ENCODE peak calls at places on chromosomes 3 and 15, in eight cellular contexts. P is transverse colon, A is tibial nerve, K is K562, H is suprapubic skin, V is A549, D is stomach, U is ovary. O is an unnamed sample.

GRCh38 chr3:183123891-183124290 is 24.6 kb upstream of the MCCC1 start:
- DNase-seq in V (no peak), K (no peak), P (no peak), H (no peak), D (no peak), A (no peak), U (no peak), O (no peak)

GRCh38 chr3:143000525-143000924 is 845 bp upstream of the U2SURP start:
- DNase-seq in U (no peak), P (peak; percentile 20), K (peak; percentile 33), V (no peak), A (no peak), H (no peak), D (no peak), O (no peak)

GRCh38 chr3:45547764-45548683 is 46.5 kb upstream of the LIMD1 start:
- DNase-seq in A (peak; percentile 36), D (no peak), V (no peak), H (no peak), U (no peak), K (no peak), P (no peak), O (no peak)

GRCh38 chr3:60979861-60980739 is 271.2 kb downstream of the FHIT start:
- DNase-seq in H (no peak), V (no peak), A (no peak), P (no peak), K (no peak), U (no peak), D (no peak), O (no peak)

GRCh38 chr15:42348083-42348482 is 11.2 kb upstream of the CAPN3 start:
- DNase-seq in H (no peak), D (no peak), U (no peak), K (no peak), V (no peak), P (no peak), A (no peak), O (no peak)

GRCh38 chr3:127672429-127673190 is at the start of gene ABTB1:
- DNase-seq in P (peak; percentile 90), D (peak; percentile 90), K (peak; percentile 90), V (peak; percentile 68), U (peak; percentile 87), H (peak; percentile 92), A (peak; percentile 76), O (peak; percentile 97)

GRCh38 chr3:152375546-152375945 is 106.8 kb downstream of the MBNL1 start:
- DNase-seq in V (no peak), P (no peak), D (no peak), K (no peak), A (no peak), H (no peak), U (no peak), O (no peak)

GRCh38 chr15:83092309-83092976 is 15.0 kb upstream of the TM6SF1 start:
- DNase-seq in U (no peak), P (peak; percentile 36), V (no peak), A (peak; percentile 55), D (peak; percentile 32), K (peak; percentile 52), H (no peak), O (peak; percentile 76)

GRCh38 chr15:99104788-99105515 is at the start of gene SYNM:
- DNase-seq in V (peak; percentile 94), U (peak; percentile 77), A (peak; percentile 50), H (peak; percentile 75), D (peak; percentile 67), P (peak; percentile 72), K (peak; percentile 85), O (peak; percentile 93)

GRCh38 chr3:18217512-18218174 is 207.5 kb downstream of the SATB1 start:
- DNase-seq in K (no peak), U (no peak), D (no peak), V (no peak), H (no peak), A (no peak), P (no peak), O (no peak)

GRCh38 chr3:89503891-89504391 is 396.5 kb downstream of the EPHA3 start:
- DNase-seq in D (no peak), H (no peak), A (no peak), P (no peak), K (no peak), U (no peak), V (no peak), O (no peak)

GRCh38 chr3:112116777-112117186 is 16.3 kb downstream of the GCSAM start:
- DNase-seq in K (no peak), D (no peak), H (no peak), U (no peak), A (no peak), P (no peak), V (no peak), O (no peak)

GRCh38 chr3:14633819-14634424 is 17.6 kb upstream of the CCDC174 start:
- DNase-seq in V (peak; percentile 66), P (peak; percentile 53), U (no peak), A (peak; percentile 23), H (no peak), K (peak; percentile 81), D (peak; percentile 74), O (peak; percentile 77)

GRCh38 chr3:9715764-9716437 is 12.3 kb downstream of the CPNE9 start:
- DNase-seq in A (peak; percentile 79), P (peak; percentile 78), U (peak; percentile 59), V (peak; percentile 86), K (peak; percentile 82), D (peak; percentile 76), H (no peak), O (peak; percentile 81)

DNA sequence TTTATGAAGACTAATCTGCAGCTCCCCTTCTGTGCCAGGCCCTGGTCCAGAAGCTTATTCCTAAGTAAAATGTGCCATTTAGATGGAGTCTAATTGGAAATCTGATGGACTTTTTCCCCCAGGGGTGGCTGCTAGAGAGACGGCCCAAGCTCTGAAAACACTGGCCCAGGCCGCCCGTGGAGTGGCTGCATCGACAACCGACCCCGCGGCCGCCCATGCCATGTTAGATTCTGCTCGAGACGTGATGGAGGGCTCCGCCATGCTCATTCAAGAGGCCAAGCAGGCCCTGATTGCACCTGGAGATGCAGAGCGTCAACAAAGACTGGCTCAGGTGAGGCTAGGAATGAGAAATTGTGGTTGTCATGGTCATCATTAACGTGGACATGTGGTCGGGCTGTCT is 305.8 kb upstream of the TPM1 start:
- DNase-seq in D (no peak), H (no peak), V (no peak), P (no peak), A (no peak), U (no peak), K (no peak), O (peak; percentile 53)
- TF ChIP-seq EP300 in D (no peak), H (no peak), V (no peak), P (no peak), A (no peak), U (no peak), K (no peak), O (no peak)

DNA sequence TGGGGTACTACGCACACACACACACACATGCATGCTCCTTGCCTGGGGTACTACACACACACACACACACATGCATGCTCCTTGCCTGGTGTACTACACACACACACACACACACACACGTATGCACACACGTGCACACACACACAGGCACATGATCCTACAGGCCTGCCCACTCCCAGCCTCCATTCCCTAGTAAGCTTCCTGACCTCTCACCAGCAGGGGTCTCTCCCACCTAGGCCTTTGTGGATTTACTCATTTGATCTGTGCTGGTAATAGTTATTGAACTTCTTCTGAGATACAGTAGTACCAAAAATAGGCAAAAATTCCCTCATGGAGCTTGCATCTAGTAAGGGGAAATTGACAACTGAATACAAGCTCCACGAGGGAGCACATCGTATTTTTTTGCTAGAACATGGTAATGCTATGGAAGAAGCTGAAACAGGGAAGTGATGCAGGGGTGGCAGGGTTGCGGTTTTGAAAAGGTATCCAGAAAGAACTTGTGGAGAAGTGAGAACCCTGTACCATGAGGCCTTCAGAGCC is 19.1 kb downstream of the TTC21A start:
- DNase-seq in H (no peak), K (peak; percentile 62), U (peak; percentile 47), A (peak; percentile 67), P (peak; percentile 56), V (no peak), D (no peak), O (peak; percentile 65)
- H3K4me1 ChIP-seq in H (peaks cover 3% of the 10 kb centered on the region), K (no peaks in the 10 kb centered on the region), U (no peaks in the 10 kb centered on the region), A (no peaks in the 10 kb centered on the region), P (peaks cover 10% of the 10 kb centered on the region), V (peaks cover 18% of the 10 kb centered on the region), D (peaks cover 34% of the 10 kb centered on the region), O (peaks cover 24% of the 10 kb centered on the region)

GRCh38 chr3:16507540-16508241 is 5.8 kb downstream of the RFTN1 start:
- DNase-seq in D (no peak), V (no peak), P (no peak), K (no peak), H (no peak), U (no peak), A (no peak), O (no peak)

GRCh38 chr3:16508242-16508575 is 5.3 kb downstream of the RFTN1 start:
- DNase-seq in H (no peak), P (no peak), A (no peak), U (no peak), K (no peak), D (no peak), V (no peak), O (no peak)

GRCh38 chr3:16506884-16507409 is 6.6 kb downstream of the RFTN1 start:
- DNase-seq in U (no peak), P (no peak), D (no peak), A (no peak), H (no peak), K (no peak), V (no peak), O (no peak)

GRCh38 chr3:16509721-16510619 is 3.5 kb downstream of the RFTN1 start:
- DNase-seq in A (no peak), K (no peak), H (no peak), P (no peak), D (no peak), V (no peak), U (no peak), O (no peak)

GRCh38 chr3:16508591-16508995 is 4.9 kb downstream of the RFTN1 start:
- DNase-seq in V (no peak), H (no peak), U (no peak), P (no peak), K (no peak), D (no peak), A (no peak), O (no peak)
- TF ChIP-seq POLR2A in V (no peak), H (no peak), U (no peak), P (no peak), K (no peak), D (no peak), A (no peak), O (no peak)

GRCh38 chr3:50563867-50564266 is 3.7 kb downstream of the C3orf18 start:
- DNase-seq in D (peak; percentile 45), H (no peak), U (no peak), P (no peak), V (no peak), K (no peak), A (no peak), O (no peak)

GRCh38 chr3:50564321-50564720 is 3.2 kb downstream of the C3orf18 start:
- DNase-seq in H (no peak), P (no peak), D (no peak), K (no peak), A (no peak), U (no peak), V (no peak), O (no peak)

GRCh38 chr3:50567011-50567385 is 549 bp downstream of the C3orf18 start:
- DNase-seq in U (no peak), K (no peak), P (no peak), A (no peak), D (no peak), H (no peak), V (no peak), O (no peak)

GRCh38 chr3:50559702-50560101 is 7.8 kb downstream of the C3orf18 start:
- DNase-seq in K (no peak), V (no peak), D (peak; percentile 46), A (no peak), P (no peak), H (no peak), U (no peak), O (no peak)

GRCh38 chr3:50562866-50563265 is 4.7 kb downstream of the C3orf18 start:
- DNase-seq in H (no peak), P (no peak), U (no peak), V (no peak), A (no peak), K (no peak), D (no peak), O (no peak)
- TF ChIP-seq EP300 in H (no peak), P (no peak), U (no peak), V (no peak), A (no peak), K (no peak), D (no peak), O (no peak)

O was measured in upper lobe of left lung.